ENCODE peak calls at places on chromosomes 1 and 21, in six cellular contexts. G is esophagus squamous epithelium, N is tibial artery, C is left ventricle myocardium inferior, Z is cardiac muscle cell, Y is heart right ventricle. F is an unnamed sample. For H3K4me1, the result is how much of the 10 kb centered on the place peaks cover.

GRCh38 chr1:20151906-20152598 is 12.9 kb downstream of the PLA2G2F start:
- DNase-seq in G (no peak), N (peak), C (peak), Z (peak), Y (peak), F (peak)

GRCh38 chr1:205813755-205814058 is 709 bp upstream of the SLC41A1 start:
- DNase-seq in G (no peak), N (no peak), C (peak), Z (no peak), Y (no peak), F (no peak)

GRCh38 chr1:151822404-151822803 is 9.2 kb downstream of the RORC start:
- DNase-seq in G (no peak), N (no peak), C (no peak), Z (no peak), Y (no peak), F (no peak)

GRCh38 chr21:38920631-38921398 is 115.1 kb downstream of the ETS2 start:
- DNase-seq in G (no peak), N (no peak), C (no peak), Z (peak), Y (no peak), F (no peak)

GRCh38 chr1:213884402-213884801 is 103.4 kb upstream of the PROX1 start:
- DNase-seq in G (no peak), N (no peak), C (no peak), Z (no peak), Y (no peak), F (no peak)

GRCh38 chr1:235199441-235199840 is 38.4 kb upstream of the RBM34 start:
- DNase-seq in G (no peak), N (no peak), C (no peak), Z (peak), Y (no peak), F (no peak)

GRCh38 chr1:243849089-243850012 is 692 bp downstream of the AKT3 start:
- DNase-seq in G (no peak), N (peak), C (peak), Z (peak), Y (peak), F (peak)

GRCh38 chr21:38388219-38388618 is 110.1 kb downstream of the ERG start:
- DNase-seq in G (no peak), N (no peak), C (no peak), Z (peak), Y (no peak), F (no peak)

GRCh38 chr1:30759718-30760281 is 2.2 kb upstream of the LAPTM5 start:
- DNase-seq in G (no peak), N (no peak), C (no peak), Z (no peak), Y (no peak), F (no peak)

GRCh38 chr21:31283025-31283424 is 61.0 kb downstream of the TIAM1 start:
- DNase-seq in G (no peak), N (no peak), C (no peak), Z (no peak), Y (no peak), F (peak)

GRCh38 chr1:106517218-106517617 is 539.3 kb upstream of the PRMT6 start:
- DNase-seq in G (no peak), N (no peak), C (no peak), Z (no peak), Y (no peak), F (no peak)

GRCh38 chr1:22169816-22170215 is 26.9 kb upstream of the WNT4 start:
- DNase-seq in G (no peak), N (no peak), C (no peak), Z (no peak), Y (no peak), F (no peak)

GRCh38 chr21:25791321-25791720 is 56.5 kb downstream of the GABPA start:
- DNase-seq in G (no peak), N (no peak), C (no peak), Z (no peak), Y (no peak), F (no peak)

GRCh38 chr21:31161157-31161556 is 122.9 kb upstream of the KRTAP19-8 start:
- DNase-seq in G (no peak), N (no peak), C (no peak), Z (peak), Y (no peak), F (no peak)

DNA sequence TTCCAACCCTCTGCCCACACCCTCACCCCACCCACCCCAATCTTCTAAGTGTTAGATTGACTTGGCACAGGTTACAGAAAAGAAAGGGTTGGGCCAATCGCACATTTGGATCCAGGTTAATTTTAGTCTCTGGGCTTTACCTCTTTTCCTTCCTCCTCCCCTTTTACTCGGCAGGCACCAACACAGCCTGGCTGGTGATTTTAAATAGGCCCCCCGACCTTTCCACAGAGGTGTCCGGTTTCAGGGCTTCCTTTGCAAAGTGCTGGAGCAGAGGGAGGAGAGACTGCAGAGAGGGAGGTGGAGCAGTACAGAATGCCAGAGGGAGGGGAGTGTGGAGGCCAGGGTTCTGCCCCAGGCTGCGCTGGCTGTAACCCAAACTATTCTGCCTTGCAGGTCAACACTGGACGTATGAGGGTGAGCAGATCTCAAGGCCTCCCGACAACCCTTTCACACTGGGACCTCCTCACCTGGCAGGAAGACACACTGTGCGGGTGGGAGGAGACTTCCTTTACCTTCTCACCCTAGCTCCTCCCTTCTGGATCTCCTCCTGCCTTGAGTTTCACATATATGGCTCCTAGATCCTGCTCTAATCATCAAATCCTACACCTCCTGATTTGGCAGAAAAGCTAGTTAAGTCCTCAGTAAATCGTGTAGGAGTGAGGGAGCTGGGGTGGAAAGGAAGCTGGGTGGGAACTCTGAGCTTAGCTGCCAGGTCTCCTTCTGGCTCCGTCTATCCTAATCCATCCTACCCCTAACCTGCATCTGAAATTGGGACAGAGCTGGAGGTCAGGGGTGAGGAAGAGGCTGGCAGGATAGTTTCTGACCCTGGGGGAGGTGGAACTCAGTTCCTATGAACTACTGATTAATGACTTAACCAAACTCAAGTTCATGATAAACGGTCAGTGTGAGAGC is 2.4 kb downstream of the CA14 start:
- DNase-seq in G (no peak), N (no peak), C (no peak), Z (peak), Y (no peak), F (peak)
- H3K4me1 ChIP-seq in G (under half), N (under half), C (under half), Z (under half), Y (under half), F (half or more)

DNA sequence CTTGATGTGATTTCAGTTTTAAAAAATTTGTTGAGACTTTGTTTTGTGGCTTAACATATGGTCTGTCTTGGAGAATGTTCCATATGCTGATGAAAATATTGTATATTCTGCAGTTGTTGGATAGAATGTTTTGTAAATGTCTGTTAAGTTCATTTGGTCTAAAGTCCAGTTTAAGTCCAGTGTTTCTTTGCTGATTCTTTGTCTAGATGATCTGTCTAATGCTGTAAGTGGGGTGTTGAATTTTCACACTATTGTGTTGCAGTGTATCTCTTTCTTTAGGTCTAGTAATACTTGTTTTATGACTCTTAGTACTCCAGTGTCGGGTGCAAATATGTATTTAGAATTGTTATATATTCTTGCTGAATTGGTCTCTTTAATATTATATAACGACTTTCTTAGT is 10.9 kb upstream of the MPC2 start:
- DNase-seq in G (no peak), N (no peak), C (no peak), Z (no peak), Y (no peak), F (no peak)
- TF ChIP-seq CTCF in G (no peak), N (no peak), C (no peak), Z (no peak), Y (no peak), F (no peak)

GRCh38 chr1:70210820-70211219 is 5.4 kb upstream of the LRRC40 start:
- DNase-seq in G (no peak), N (no peak), C (no peak), Z (no peak), Y (no peak), F (no peak)
- H3K4me3 ChIP-seq in G (no peak), N (no peak), C (no peak), Z (no peak), Y (no peak), F (no peak)

GRCh38 chr1:203557958-203558760 is 64.2 kb downstream of the OPTC start:
- DNase-seq in G (no peak), N (peak), C (peak), Z (peak), Y (peak), F (peak)
- H3K4me1 ChIP-seq in G (half or more), N (under half), C (half or more), Z (half or more), Y (half or more), F (half or more)

DNA sequence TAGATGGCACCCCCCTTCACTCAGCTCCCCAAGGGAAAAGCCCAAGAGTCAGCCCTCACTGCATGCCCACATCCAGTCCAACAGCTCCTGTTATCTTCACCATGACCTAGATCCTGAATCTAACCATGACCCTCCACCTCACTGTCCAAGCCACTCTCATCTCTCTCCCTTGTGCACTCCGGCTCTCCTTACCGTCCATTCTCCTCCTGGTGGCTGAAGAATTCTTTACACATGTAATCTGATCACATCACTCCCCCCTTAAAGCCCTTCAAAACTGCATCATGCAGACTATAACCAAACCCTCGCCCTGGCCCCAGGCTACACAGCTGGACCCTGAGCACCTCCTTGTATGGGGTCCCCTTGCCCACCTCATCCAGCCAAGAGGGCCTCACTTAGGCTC is 14.0 kb upstream of the PAQR7 start:
- DNase-seq in G (no peak), N (no peak), C (no peak), Z (no peak), Y (no peak), F (no peak)
- TF ChIP-seq CTCF in G (no peak), N (no peak), C (no peak), Z (peak), Y (no peak), F (no peak)

GRCh38 chr1:196607940-196608339 is 300 bp downstream of the KCNT2 start:
- DNase-seq in G (no peak), N (no peak), C (no peak), Z (peak), Y (no peak), F (no peak)

GRCh38 chr1:196609114-196609737 is 986 bp upstream of the KCNT2 start:
- DNase-seq in G (no peak), N (peak), C (no peak), Z (no peak), Y (no peak), F (no peak)

GRCh38 chr1:196608401-196609113 is at the start of gene KCNT2:
- DNase-seq in G (no peak), N (peak), C (peak), Z (peak), Y (peak), F (peak)

DNA sequence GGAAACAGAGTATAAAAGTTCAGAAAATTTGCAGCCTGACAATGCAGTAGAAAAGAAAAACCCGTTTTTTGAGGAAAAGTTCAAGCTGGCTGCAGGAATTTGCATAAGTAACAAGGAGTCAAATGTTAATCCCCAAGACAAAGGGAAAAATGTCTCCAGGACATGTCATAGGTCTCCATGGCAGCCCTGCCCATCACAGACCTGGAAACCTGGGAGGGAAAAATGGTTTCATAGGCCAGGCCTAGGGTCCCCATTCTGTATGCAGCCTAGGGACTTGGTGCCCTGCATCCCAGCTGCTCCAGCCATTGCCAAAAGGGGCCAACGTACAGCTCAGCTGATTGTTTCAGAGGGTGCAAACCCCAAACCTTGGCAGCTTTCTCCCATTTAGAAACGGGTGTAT is 3.6 kb upstream of the KCNT2 start:
- DNase-seq in G (no peak), N (no peak), C (no peak), Z (no peak), Y (no peak), F (no peak)
- H3K4me3 ChIP-seq in G (no peak), N (no peak), C (no peak), Z (no peak), Y (no peak), F (no peak)

GRCh38 chr1:159247266-159247665 is 42.6 kb downstream of the ACKR1 start:
- DNase-seq in G (no peak), N (no peak), C (no peak), Z (peak), Y (no peak), F (no peak)

GRCh38 chr1:159248311-159248710 is 43.6 kb downstream of the ACKR1 start:
- DNase-seq in G (no peak), N (no peak), C (no peak), Z (no peak), Y (no peak), F (no peak)

DNA sequence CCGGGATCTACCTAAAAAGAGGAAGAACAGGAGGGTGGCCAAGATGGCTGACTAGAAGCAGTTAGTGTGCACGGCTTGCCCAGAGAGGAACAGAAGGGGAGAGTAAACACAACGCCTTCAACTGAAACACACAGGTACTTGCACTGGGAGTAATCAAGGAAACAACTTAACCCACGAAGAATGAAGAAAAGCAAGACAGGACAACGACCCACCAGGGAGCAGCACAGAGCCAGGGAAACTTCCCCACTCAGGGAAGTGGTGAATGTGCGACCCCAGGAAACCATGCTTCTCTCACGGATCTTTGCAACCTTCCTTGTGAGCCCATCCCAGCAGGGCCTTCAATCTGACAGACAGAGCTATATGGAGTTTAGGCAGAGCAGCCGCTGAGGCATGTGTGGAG is 46.1 kb downstream of the ACKR1 start:
- DNase-seq in G (no peak), N (no peak), C (no peak), Z (peak), Y (no peak), F (no peak)
- H3K4me1 ChIP-seq in G (under half), N (under half), C (under half), Z (under half), Y (under half), F (under half)

GRCh38 chr21:35483267-35483666 is 434.2 kb upstream of the RUNX1 start:
- DNase-seq in G (no peak), N (no peak), C (no peak), Z (peak), Y (no peak), F (no peak)

GRCh38 chr21:35484856-35485255 is 435.8 kb upstream of the RUNX1 start:
- DNase-seq in G (no peak), N (no peak), C (no peak), Z (no peak), Y (no peak), F (no peak)

GRCh38 chr21:35488941-35489340 is 439.8 kb upstream of the RUNX1 start:
- DNase-seq in G (no peak), N (no peak), C (no peak), Z (no peak), Y (no peak), F (no peak)

GRCh38 chr21:35484032-35484431 is 434.9 kb upstream of the RUNX1 start:
- DNase-seq in G (no peak), N (no peak), C (no peak), Z (no peak), Y (no peak), F (no peak)

GRCh38 chr21:35485364-35485763 is 436.3 kb upstream of the RUNX1 start:
- DNase-seq in G (no peak), N (no peak), C (no peak), Z (no peak), Y (no peak), F (no peak)
- TF ChIP-seq CTCF in G (no peak), N (no peak), C (no peak), Z (no peak), Y (no peak), F (no peak)